ENCODE peak calls at places on chromosomes 4 and X, in six cellular contexts. O is esophagus squamous epithelium; M is neural progenitor cell; I is CD8-positive, alpha-beta T cell; H is heart right ventricle; B is GM23338. Q is an unnamed sample.
A peak's percentile ranks its signal among the peaks of the same experiment; 100 is the strongest.

GRCh38 chrX:57952320-57952678 is 42.0 kb upstream of the ZXDA start:
- DNase-seq in I (no peak), H (peak; percentile 10), B (no peak), O (no peak), M (no peak), Q (no peak)

GRCh38 chrX:38260231-38260630 is 39.6 kb upstream of the SRPX start:
- DNase-seq in I (no peak), H (no peak), O (no peak), B (peak; percentile 77), M (peak; percentile 39), Q (no peak)

GRCh38 chr4:5751918-5752802 is 41.2 kb downstream of the EVC start:
- DNase-seq in M (peak; percentile 58), O (no peak), B (peak; percentile 87), I (no peak), H (no peak), Q (peak; percentile 39)

GRCh38 chrX:69028761-69029120 is 136.5 kb downstream of the PJA1 start:
- DNase-seq in H (no peak), M (no peak), I (no peak), O (no peak), B (no peak), Q (no peak)

GRCh38 chr4:73607375-73608026 is 12.7 kb downstream of the RASSF6 start:
- DNase-seq in H (no peak), B (no peak), I (no peak), M (no peak), O (no peak), Q (no peak)

GRCh38 chrX:45622042-45622423 is 421.4 kb upstream of the DIPK2B start:
- DNase-seq in H (no peak), B (no peak), O (no peak), I (no peak), M (no peak), Q (no peak)

GRCh38 chr4:175745340-175745739 is 66.7 kb downstream of the GPM6A start:
- DNase-seq in H (no peak), I (no peak), M (no peak), O (no peak), B (peak; percentile 1), Q (no peak)

GRCh38 chr4:88907478-88907877 is 149.5 kb downstream of the FAM13A start:
- DNase-seq in B (no peak), I (no peak), O (no peak), M (no peak), H (no peak), Q (no peak)

GRCh38 chrX:41522681-41523080 is 75.5 kb downstream of the NYX start:
- DNase-seq in I (no peak), O (no peak), H (no peak), B (no peak), M (no peak), Q (no peak)

GRCh38 chrX:11085305-11085704 is 25.8 kb upstream of the HCCS start:
- DNase-seq in H (no peak), B (no peak), I (no peak), M (no peak), O (no peak), Q (no peak)

GRCh38 chrX:12080265-12080664 is 58.0 kb upstream of the FRMPD4 start:
- DNase-seq in M (peak; percentile 52), H (no peak), O (no peak), I (no peak), B (peak; percentile 72), Q (peak; percentile 53)

GRCh38 chr4:119627267-119628190 is 1.1 kb downstream of the PDE5A start:
- DNase-seq in M (peak; percentile 87), I (peak; percentile 24), B (peak; percentile 90), H (peak; percentile 69), O (no peak), Q (peak; percentile 34)

GRCh38 chr4:108224628-108225053 is 55.9 kb upstream of the LEF1 start:
- DNase-seq in M (no peak), I (no peak), H (peak; percentile 9), O (no peak), B (no peak), Q (peak; percentile 1)

GRCh38 chr4:138646383-138646782 is 369.2 kb upstream of the NOCT start:
- DNase-seq in B (no peak), I (no peak), O (no peak), M (no peak), H (no peak), Q (no peak)

GRCh38 chr4:7387925-7388324 is 46.8 kb downstream of the PSAPL1 start:
- DNase-seq in I (no peak), B (no peak), H (no peak), O (no peak), M (no peak), Q (no peak)

GRCh38 chrX:25524150-25524549 is 508.4 kb upstream of the ARX start:
- DNase-seq in O (no peak), I (no peak), H (no peak), M (no peak), B (no peak), Q (peak; percentile 1)

GRCh38 chrX:30570505-30570904 is 7.1 kb downstream of the TASL start:
- DNase-seq in I (no peak), B (peak; percentile 7), H (no peak), O (no peak), M (no peak), Q (peak; percentile 10)

GRCh38 chrX:107704587-107704986 is 71.0 kb downstream of the TSC22D3 start:
- DNase-seq in H (no peak), O (no peak), I (no peak), B (no peak), M (no peak), Q (no peak)

GRCh38 chr4:77092832-77093800 is 17.3 kb upstream of the CCNI start:
- DNase-seq in M (no peak), B (no peak), O (no peak), H (no peak), I (no peak), Q (peak; percentile 58)

GRCh38 chrX:20756585-20756984 is 489.9 kb upstream of the RPS6KA3 start:
- DNase-seq in M (no peak), H (no peak), I (no peak), O (no peak), B (no peak), Q (no peak)

GRCh38 chr4:77172336-77172735 is 15.3 kb downstream of the CCNG2 start:
- DNase-seq in O (no peak), H (no peak), I (no peak), B (no peak), M (no peak), Q (peak; percentile 96)

GRCh38 chr4:185920691-185921260 is 108.8 kb upstream of the SORBS2 start:
- DNase-seq in O (no peak), H (no peak), B (no peak), I (no peak), M (no peak), Q (no peak)

GRCh38 chrX:10108288-10108687 is 48.5 kb upstream of the CLCN4 start:
- DNase-seq in M (no peak), I (no peak), O (no peak), H (no peak), B (no peak), Q (no peak)

GRCh38 chrX:39336709-39337294 is 535.5 kb downstream of the MID1IP1 start:
- DNase-seq in M (no peak), I (no peak), B (no peak), H (peak; percentile 11), O (no peak), Q (no peak)

GRCh38 chr4:82721819-82722423 is 76.7 kb downstream of the SCD5 start:
- DNase-seq in B (no peak), O (no peak), M (peak; percentile 19), H (no peak), I (no peak), Q (peak; percentile 35)

GRCh38 chrX:2577844-2578444 is 77.2 kb upstream of the DHRSX start:
- DNase-seq in M (peak; percentile 12), B (peak; percentile 28), H (no peak), I (no peak), O (no peak), Q (no peak)

GRCh38 chr4:1366371-1367229 is 19.6 kb downstream of the UVSSA start:
- DNase-seq in H (no peak), O (no peak), I (no peak), M (no peak), B (no peak), Q (no peak)

GRCh38 chrX:30141966-30142365 is 73.4 kb upstream of the MAGEB2 start:
- DNase-seq in I (no peak), B (peak; percentile 65), H (peak; percentile 3), O (no peak), M (peak; percentile 71), Q (peak; percentile 14)

GRCh38 chr4:116926631-116927295 is 158.6 kb downstream of the TRAM1L1 start:
- DNase-seq in I (no peak), M (no peak), B (peak; percentile 16), O (no peak), H (no peak), Q (no peak)
- TF ChIP-seq CTCF in I (no peak), M (no peak), B (peak; percentile 58), O (no peak), H (no peak), Q (no peak)

GRCh38 chrX:143994206-143994605 is 110.3 kb downstream of the UBE2NL start:
- DNase-seq in B (no peak), M (no peak), I (no peak), O (no peak), H (no peak), Q (no peak)

DNA sequence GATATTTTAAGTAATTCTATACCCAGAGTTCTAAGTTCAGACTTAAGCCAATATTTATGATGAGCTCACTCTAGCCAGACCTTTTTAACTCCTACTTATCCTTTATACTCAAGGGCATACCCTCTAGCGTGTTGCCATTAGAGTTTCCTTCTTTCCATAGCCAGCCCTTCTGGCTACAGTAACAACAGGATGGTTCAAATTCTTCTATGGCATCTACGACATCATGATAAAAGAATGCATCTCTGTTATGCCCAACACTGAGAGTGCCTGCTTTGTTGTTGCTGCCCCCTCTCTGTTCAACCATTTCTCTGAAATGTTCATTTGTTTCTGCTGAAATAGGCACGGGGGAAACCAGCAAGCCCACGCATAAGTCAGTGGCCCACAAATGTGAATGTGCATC is 104.5 kb downstream of the UBE2NL start:
- DNase-seq in H (no peak), B (no peak), O (no peak), I (no peak), M (no peak), Q (no peak)
- H3K4me3 ChIP-seq in H (no peak overlapping the region), B (no peak overlapping the region), O (no peak overlapping the region), I (no peak overlapping the region), M (no peak overlapping the region), Q (no peak overlapping the region)

GRCh38 chr4:16912896-16913295 is 14.5 kb upstream of the LDB2 start:
- DNase-seq in O (no peak), M (no peak), H (no peak), B (no peak), I (no peak), Q (no peak)

GRCh38 chr4:16915956-16916355 is 17.5 kb upstream of the LDB2 start:
- DNase-seq in O (no peak), I (no peak), H (no peak), B (no peak), M (no peak), Q (no peak)

GRCh38 chr4:16909245-16909644 is 10.8 kb upstream of the LDB2 start:
- DNase-seq in M (peak; percentile 27), O (no peak), B (peak; percentile 26), H (peak; percentile 31), I (no peak), Q (no peak)

GRCh38 chr4:16916719-16917337 is 18.4 kb upstream of the LDB2 start:
- DNase-seq in H (peak; percentile 19), B (peak; percentile 95), M (peak; percentile 68), O (no peak), I (peak; percentile 39), Q (no peak)

GRCh38 chr4:16914208-16914607 is 15.8 kb upstream of the LDB2 start:
- DNase-seq in I (no peak), O (no peak), B (peak; percentile 69), H (no peak), M (peak; percentile 24), Q (peak; percentile 55)
- TF ChIP-seq CTCF in I (no peak), O (peak; percentile 48), B (peak; percentile 86), H (peak; percentile 46), M (peak; percentile 38), Q (peak; percentile 66)

GRCh38 chrX:13374364-13374763 is 54.5 kb upstream of the ATXN3L start:
- DNase-seq in M (no peak), O (no peak), H (no peak), I (no peak), B (no peak), Q (no peak)
- H3K4me3 ChIP-seq in M (no peak overlapping the region), O (no peak overlapping the region), H (no peak overlapping the region), I (no peak overlapping the region), B (no peak overlapping the region), Q (no peak overlapping the region)